ENCODE peak calls at places on chromosomes 11 and 22, in five cellular contexts. R is AG04449, I is glutamatergic neuron, Q is uterus, S is psoas muscle. D is an unnamed sample.

GRCh38 chr11:94144233-94144632 is 15.6 kb downstream of the PANX1 start:
- DNase-seq in S (no peak), Q (no peak), I (no peak), R (no peak), D (no peak)

GRCh38 chr11:65884716-65885092 is 3.6 kb downstream of the FIBP start:
- DNase-seq in R (no peak), Q (peak; percentile 68), I (peak; percentile 88), S (peak; percentile 87), D (peak; percentile 84)

GRCh38 chr11:67174311-67174710 is 55.2 kb downstream of the KDM2A start:
- DNase-seq in I (no peak), S (no peak), Q (no peak), R (no peak), D (no peak)

GRCh38 chr11:61325649-61326414 is 7.1 kb downstream of the DDB1 start:
- DNase-seq in R (no peak), Q (no peak), S (no peak), I (no peak), D (no peak)

GRCh38 chr11:124841765-124842700 is 23.2 kb upstream of the ROBO3 start:
- DNase-seq in I (no peak), R (no peak), Q (no peak), S (no peak), D (peak; percentile 43)

GRCh38 chr22:46025973-46026906 is 49.3 kb upstream of the WNT7B start:
- DNase-seq in Q (peak; percentile 24), R (no peak), I (no peak), S (no peak), D (peak; percentile 70)

GRCh38 chr11:29934115-29934638 is 82.7 kb downstream of the KCNA4 start:
- DNase-seq in I (no peak), S (peak; percentile 42), R (no peak), Q (no peak), D (no peak)

GRCh38 chr11:31326470-31327148 is 42.9 kb downstream of the DCDC1 start:
- DNase-seq in R (no peak), S (no peak), Q (no peak), I (no peak), D (no peak)

GRCh38 chr11:46671958-46672315 is 28.5 kb downstream of the ARHGAP1 start:
- DNase-seq in Q (no peak), R (no peak), S (no peak), I (no peak), D (no peak)

GRCh38 chr11:73939096-73939495 is 11.7 kb upstream of the DNAJB13 start:
- DNase-seq in S (no peak), Q (no peak), I (no peak), R (no peak), D (no peak)

GRCh38 chr11:129896062-129896461 is 684 bp upstream of the NFRKB start:
- DNase-seq in Q (no peak), I (no peak), R (no peak), S (no peak), D (no peak)

GRCh38 chr22:44701824-44702478 is at the start of gene PRR5:
- DNase-seq in R (peak; percentile 63), Q (peak; percentile 71), S (peak; percentile 85), I (peak; percentile 73), D (no peak)

GRCh38 chr11:78363018-78363619 is 54.5 kb downstream of the GAB2 start:
- DNase-seq in R (no peak), I (no peak), S (no peak), Q (no peak), D (no peak)

GRCh38 chr11:67691149-67691548 is 16.7 kb upstream of the ALDH3B2 start:
- DNase-seq in I (no peak), Q (no peak), R (no peak), S (no peak), D (no peak)

GRCh38 chr11:74984070-74984469 is 4.7 kb upstream of the NEU3 start:
- DNase-seq in S (no peak), Q (no peak), R (no peak), I (no peak), D (no peak)

GRCh38 chr11:10489444-10489785 is 34.4 kb downstream of the AMPD3 start:
- DNase-seq in S (no peak), R (no peak), Q (peak; percentile 9), I (no peak), D (no peak)

GRCh38 chr11:75827562-75827961 is 12.6 kb downstream of the UVRAG start:
- DNase-seq in Q (no peak), R (no peak), I (no peak), S (no peak), D (no peak)

GRCh38 chr11:70668204-70669202 is 270.2 kb downstream of the CTTN start:
- DNase-seq in S (no peak), Q (no peak), R (no peak), I (no peak), D (no peak)

GRCh38 chr11:133698654-133699053 is 146.7 kb downstream of the SPATA19 start:
- DNase-seq in I (no peak), S (no peak), Q (no peak), R (no peak), D (no peak)

GRCh38 chr11:70029115-70029830 is 48.8 kb upstream of the ANO1 start:
- DNase-seq in R (no peak), S (no peak), Q (no peak), I (no peak), D (peak; percentile 68)

GRCh38 chr22:44448271-44448780 is 49.7 kb downstream of the RTL6 start:
- DNase-seq in I (peak; percentile 42), Q (peak; percentile 66), R (peak; percentile 88), S (peak; percentile 82), D (no peak)

GRCh38 chr11:123487157-123487744 is 57.2 kb downstream of the GRAMD1B start:
- DNase-seq in Q (no peak), R (no peak), I (no peak), S (no peak), D (no peak)

GRCh38 chr11:18775492-18776292 is 15.9 kb downstream of the PTPN5 start:
- DNase-seq in Q (no peak), S (peak; percentile 64), R (no peak), I (peak; percentile 89), D (no peak)

GRCh38 chr22:20234760-20235452 is 33.2 kb downstream of the RTN4R start:
- DNase-seq in R (no peak), S (no peak), Q (no peak), I (no peak), D (no peak)

GRCh38 chr22:30668306-30668655 is 606 bp upstream of the DUSP18 start:
- DNase-seq in R (no peak), S (no peak), Q (no peak), I (no peak), D (no peak)

GRCh38 chr22:41526802-41527799 is 17.2 kb downstream of the POLR3H start:
- DNase-seq in I (peak; percentile 63), Q (no peak), S (peak; percentile 84), R (no peak), D (no peak)

GRCh38 chr11:44592125-44592643 is 26.7 kb downstream of the CD82 start:
- DNase-seq in R (no peak), S (peak; percentile 79), I (no peak), Q (no peak), D (peak; percentile 92)

GRCh38 chr11:124872741-124873140 is 7.5 kb downstream of the ROBO3 start:
- DNase-seq in S (no peak), Q (no peak), I (no peak), R (no peak), D (peak; percentile 31)

GRCh38 chr11:123111465-123111864 is 49.5 kb upstream of the HSPA8 start:
- DNase-seq in I (no peak), R (no peak), Q (no peak), S (no peak), D (no peak)

GRCh38 chr11:103097279-103097678 is 5.3 kb upstream of the DCUN1D5 start:
- DNase-seq in I (no peak), Q (no peak), S (no peak), R (no peak), D (no peak)

GRCh38 chr11:109435121-109435742 is 13.2 kb downstream of the C11orf87 start:
- DNase-seq in R (no peak), Q (no peak), S (no peak), I (no peak), D (no peak)

GRCh38 chr22:37844904-37845334 is 785 bp upstream of the ANKRD54 start:
- DNase-seq in R (no peak), S (no peak), I (no peak), Q (no peak), D (no peak)

GRCh38 chr22:29480512-29481264 is 670 bp downstream of the NEFH start:
- DNase-seq in R (no peak), I (peak; percentile 80), S (no peak), Q (no peak), D (no peak)

GRCh38 chr11:116984589-116984988 is 113.6 kb downstream of the SIK3 start:
- DNase-seq in R (peak; percentile 96), I (no peak), S (no peak), Q (peak; percentile 46), D (no peak)

GRCh38 chr11:44680982-44681597 is 45.7 kb upstream of the TSPAN18 start:
- DNase-seq in R (no peak), S (no peak), Q (no peak), I (no peak), D (no peak)

GRCh38 chr22:32255726-32256125 is 579 bp upstream of the SLC5A4 start:
- DNase-seq in R (no peak), Q (no peak), S (no peak), I (no peak), D (no peak)

GRCh38 chr11:25317221-25317620 is 820.4 kb downstream of the LUZP2 start:
- DNase-seq in Q (no peak), I (no peak), S (no peak), R (no peak), D (no peak)

GRCh38 chr11:25319068-25319467 is 822.2 kb downstream of the LUZP2 start:
- DNase-seq in S (no peak), Q (no peak), I (no peak), R (no peak), D (no peak)
- TF ChIP-seq CTCF in S (no peak), Q (no peak), I (no peak), R (no peak), D (no peak)

GRCh38 chr11:43579171-43579918 is 101.2 kb upstream of the HSD17B12 start:
- DNase-seq in R (no peak), I (peak; percentile 78), Q (no peak), S (no peak), D (no peak)
- TF ChIP-seq CTCF in R (peak; percentile 75), I (peak; percentile 25), Q (no peak), S (peak; percentile 31), D (no peak)

GRCh38 chr11:7892751-7893356 is 38.2 kb downstream of the OR10A6 start:
- DNase-seq in R (peak; percentile 28), Q (no peak), S (no peak), I (no peak), D (no peak)
- TF ChIP-seq CTCF in R (peak; percentile 56), Q (peak; percentile 61), S (peak; percentile 57), I (peak; percentile 75), D (peak; percentile 50)

GRCh38 chr22:49647346-49648026 is 180.2 kb downstream of the BRD1 start:
- DNase-seq in Q (no peak), R (no peak), I (no peak), S (no peak), D (no peak)
- TF ChIP-seq CTCF in Q (no peak), R (no peak), I (no peak), S (no peak), D (no peak)

DNA sequence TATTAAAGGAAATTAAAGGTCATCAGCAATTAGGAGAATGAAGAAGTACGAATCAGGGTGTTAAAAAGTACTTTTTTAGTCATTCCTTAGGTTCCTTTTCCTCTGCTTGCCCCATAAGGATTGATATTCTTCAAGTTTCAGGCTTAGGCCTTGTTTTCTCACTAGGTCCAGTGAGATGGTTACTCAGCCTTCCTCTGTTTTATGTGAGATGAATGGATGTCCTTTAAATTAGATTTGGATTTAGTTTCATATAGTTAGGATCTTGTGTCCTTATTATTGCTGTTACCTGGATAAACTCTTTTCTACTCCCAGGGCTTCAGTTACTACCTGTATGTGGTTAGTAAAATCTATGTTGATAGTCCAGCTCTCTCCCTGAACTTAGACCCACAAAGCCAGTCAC is 29.2 kb downstream of the FAR1 start:
- DNase-seq in R (no peak), I (no peak), Q (no peak), S (no peak), D (no peak)
- TF ChIP-seq CTCF in R (no peak), I (no peak), Q (no peak), S (no peak), D (no peak)